ENCODE peak calls at places on chromosomes 6 and 20, in eight cellular contexts. H is ascending aorta; J is activated CD4-positive, alpha-beta T cell treated with anti-CD3 and anti-CD28 coated beads for 36 hours; M is NCI-H2171 treated with DMSO at 0.1 percent for 48 hours; F is NCI-H774; L is GM12891; Q is activated gamma-delta T cell treated with Interleukin-2 at 50 U/mL for 16 hours; I is NCI-H524. R is an unnamed sample.

GRCh38 chr6:150165020-150165702 is 22.3 kb downstream of the PPP1R14C start:
- DNase-seq in H (no peak), J (no peak), M (no peak), F (no peak), L (no peak), Q (no peak), I (no peak), R (no peak)

GRCh38 chr6:123363912-123364311 is 272.8 kb downstream of the TRDN start:
- DNase-seq in H (no peak), J (no peak), M (no peak), F (no peak), L (no peak), Q (no peak), I (no peak), R (no peak)

GRCh38 chr6:55825402-55826051 is 49.9 kb downstream of the BMP5 start:
- DNase-seq in H (no peak), J (no peak), M (no peak), F (no peak), L (no peak), Q (no peak), I (no peak), R (peak; percentile 56)

GRCh38 chr6:42899871-42900270 is 16.0 kb upstream of the PTCRA start:
- DNase-seq in H (no peak), J (no peak), M (peak; percentile 68), F (no peak), L (no peak), Q (no peak), I (no peak), R (peak; percentile 83)

GRCh38 chr20:7856756-7857155 is 83.5 kb downstream of the HAO1 start:
- DNase-seq in H (no peak), J (no peak), M (no peak), F (no peak), L (no peak), Q (no peak), I (no peak), R (no peak)

GRCh38 chr6:107731422-107732319 is 92.4 kb downstream of the SCML4 start:
- DNase-seq in H (no peak), J (peak; percentile 46), M (peak; percentile 45), F (no peak), L (no peak), Q (peak; percentile 35), I (no peak), R (no peak)

GRCh38 chr6:30682181-30683117 is 4.0 kb downstream of the PPP1R18 start:
- DNase-seq in H (peak; percentile 96), J (peak; percentile 93), M (no peak), F (no peak), L (peak; percentile 77), Q (peak; percentile 93), I (no peak), R (peak; percentile 42)

GRCh38 chr6:168704678-168705077 is 263.7 kb downstream of the SMOC2 start:
- DNase-seq in H (no peak), J (no peak), M (no peak), F (no peak), L (no peak), Q (no peak), I (no peak), R (no peak)

GRCh38 chr20:8542115-8542486 is 410.0 kb downstream of the PLCB1 start:
- DNase-seq in H (no peak), J (no peak), M (no peak), F (no peak), L (no peak), Q (no peak), I (no peak), R (no peak)

GRCh38 chr6:154872605-154873004 is 122.5 kb upstream of the TIAM2 start:
- DNase-seq in H (no peak), J (no peak), M (peak; percentile 29), F (no peak), L (no peak), Q (no peak), I (no peak), R (peak; percentile 22)

GRCh38 chr6:106789436-106790145 is 160.2 kb downstream of the QRSL1 start:
- DNase-seq in H (no peak), J (no peak), M (no peak), F (no peak), L (no peak), Q (no peak), I (no peak), R (no peak)

GRCh38 chr6:452301-453067 is 60.9 kb downstream of the IRF4 start:
- DNase-seq in H (no peak), J (no peak), M (peak; percentile 14), F (no peak), L (no peak), Q (no peak), I (no peak), R (no peak)

GRCh38 chr20:35329435-35330139 is 37.4 kb upstream of the FAM83C start:
- DNase-seq in H (no peak), J (peak; percentile 83), M (peak; percentile 27), F (no peak), L (no peak), Q (peak; percentile 11), I (no peak), R (peak; percentile 81)

GRCh38 chr6:111114484-111114883 is 27.2 kb downstream of the SLC16A10 start:
- DNase-seq in H (no peak), J (no peak), M (no peak), F (no peak), L (no peak), Q (no peak), I (no peak), R (no peak)

GRCh38 chr6:147203311-147204059 is 732 bp upstream of the STXBP5 start:
- DNase-seq in H (peak; percentile 83), J (peak; percentile 79), M (peak; percentile 80), F (peak; percentile 70), L (peak; percentile 71), Q (peak; percentile 55), I (peak; percentile 65), R (peak; percentile 83)

GRCh38 chr6:131982740-131983259 is 31.6 kb upstream of the CCN2 start:
- DNase-seq in H (no peak), J (no peak), M (no peak), F (no peak), L (no peak), Q (no peak), I (no peak), R (no peak)

GRCh38 chr6:15855311-15855710 is 192.5 kb upstream of the DTNBP1 start:
- DNase-seq in H (no peak), J (no peak), M (no peak), F (no peak), L (no peak), Q (no peak), I (no peak), R (no peak)

GRCh38 chr20:4091332-4092135 is 76.2 kb upstream of the RNF24 start:
- DNase-seq in H (peak; percentile 81), J (peak; percentile 67), M (no peak), F (no peak), L (peak; percentile 25), Q (peak; percentile 16), I (peak; percentile 26), R (peak; percentile 57)

GRCh38 chr6:136492409-136492808 is 57.8 kb downstream of the MAP7 start:
- DNase-seq in H (no peak), J (no peak), M (no peak), F (no peak), L (no peak), Q (no peak), I (no peak), R (no peak)

GRCh38 chr20:18988701-18989100 is 175.1 kb downstream of the SCP2D1 start:
- DNase-seq in H (no peak), J (no peak), M (no peak), F (no peak), L (no peak), Q (no peak), I (no peak), R (no peak)

GRCh38 chr20:3580412-3580811 is 82.8 kb downstream of the GFRA4 start:
- DNase-seq in H (no peak), J (no peak), M (no peak), F (no peak), L (no peak), Q (no peak), I (no peak), R (no peak)

GRCh38 chr6:125558451-125558850 is 191.0 kb upstream of the HEY2 start:
- DNase-seq in H (no peak), J (no peak), M (no peak), F (no peak), L (no peak), Q (no peak), I (peak; percentile 95), R (peak; percentile 8)

GRCh38 chr20:64114356-64114971 is 7.1 kb upstream of the NPBWR2 start:
- DNase-seq in H (no peak), J (no peak), M (no peak), F (no peak), L (no peak), Q (no peak), I (no peak), R (no peak)

GRCh38 chr6:116500969-116501433 is 10.4 kb upstream of the CALHM5 start:
- DNase-seq in H (no peak), J (peak; percentile 30), M (no peak), F (no peak), L (no peak), Q (no peak), I (no peak), R (peak; percentile 26)

GRCh38 chr6:110485461-110485860 is 9.0 kb upstream of the SLC22A16 start:
- DNase-seq in H (no peak), J (no peak), M (no peak), F (no peak), L (no peak), Q (no peak), I (no peak), R (no peak)

GRCh38 chr6:118307581-118307980 is 240.5 kb upstream of the PLN start:
- DNase-seq in H (peak; percentile 81), J (no peak), M (no peak), F (no peak), L (no peak), Q (no peak), I (no peak), R (no peak)

GRCh38 chr20:25061821-25062530 is 4.0 kb upstream of the ACSS1 start:
- DNase-seq in H (peak; percentile 59), J (peak; percentile 2), M (no peak), F (no peak), L (no peak), Q (no peak), I (no peak), R (no peak)

GRCh38 chr6:814378-815347 is 121.7 kb upstream of the EXOC2 start:
- DNase-seq in H (no peak), J (no peak), M (no peak), F (no peak), L (no peak), Q (no peak), I (no peak), R (no peak)

GRCh38 chr6:162857321-162857720 is 129.5 kb downstream of the PACRG start:
- DNase-seq in H (no peak), J (no peak), M (peak; percentile 42), F (no peak), L (no peak), Q (no peak), I (no peak), R (no peak)

GRCh38 chr20:53706511-53707031 is 112.9 kb upstream of the ZNF217 start:
- DNase-seq in H (no peak), J (peak; percentile 47), M (peak; percentile 82), F (no peak), L (peak; percentile 32), Q (no peak), I (peak; percentile 24), R (peak; percentile 72)

GRCh38 chr20:21101453-21102251 is 4.5 kb downstream of the LINC00237 start:
- DNase-seq in H (no peak), J (peak; percentile 44), M (no peak), F (no peak), L (no peak), Q (peak; percentile 3), I (peak; percentile 28), R (no peak)

GRCh38 chr20:49635171-49635570 is 67.2 kb upstream of the PTGIS start:
- DNase-seq in H (no peak), J (no peak), M (no peak), F (no peak), L (no peak), Q (no peak), I (no peak), R (no peak)